ENCODE peak calls at places on chromosomes 11 and 22, in six cellular contexts. One of them, this sample, is unnamed.

GRCh38 chr22:49197500-49197899 is 630.2 kb downstream of the BRD1 start:
- DNase-seq in AG09309: no peak
- DNase-seq in CD4-positive, alpha-beta T cell: no peak
- DNase-seq in neural progenitor cell: peak
- DNase-seq in left ventricle myocardium inferior: no peak
- DNase-seq in GM13977: no peak
- DNase-seq in this sample: no peak

GRCh38 chr11:13836666-13837065 is 125.9 kb upstream of the SPON1 start:
- DNase-seq in neural progenitor cell: no peak
- DNase-seq in AG09309: no peak
- DNase-seq in left ventricle myocardium inferior: no peak
- DNase-seq in CD4-positive, alpha-beta T cell: no peak
- DNase-seq in GM13977: no peak
- DNase-seq in this sample: no peak

GRCh38 chr11:32006799-32007388 is 84.0 kb upstream of the RCN1 start:
- DNase-seq in CD4-positive, alpha-beta T cell: no peak
- DNase-seq in GM13977: peak
- DNase-seq in left ventricle myocardium inferior: no peak
- DNase-seq in AG09309: peak
- DNase-seq in neural progenitor cell: peak
- DNase-seq in this sample: no peak

GRCh38 chr11:2587976-2588748 is 111.6 kb downstream of the KCNQ1OT1 start:
- DNase-seq in CD4-positive, alpha-beta T cell: no peak
- DNase-seq in neural progenitor cell: no peak
- DNase-seq in AG09309: no peak
- DNase-seq in left ventricle myocardium inferior: peak
- DNase-seq in GM13977: no peak
- DNase-seq in this sample: no peak

GRCh38 chr22:21719024-21719423 is 16.6 kb downstream of the YPEL1 start:
- DNase-seq in AG09309: no peak
- DNase-seq in left ventricle myocardium inferior: no peak
- DNase-seq in neural progenitor cell: no peak
- DNase-seq in CD4-positive, alpha-beta T cell: no peak
- DNase-seq in GM13977: no peak
- DNase-seq in this sample: no peak

GRCh38 chr11:536841-537621 is at the start of gene LRRC56:
- DNase-seq in left ventricle myocardium inferior: peak
- DNase-seq in CD4-positive, alpha-beta T cell: peak
- DNase-seq in GM13977: peak
- DNase-seq in AG09309: no peak
- DNase-seq in neural progenitor cell: peak
- DNase-seq in this sample: peak

GRCh38 chr22:42714308-42714707 is 6.4 kb downstream of the A4GALT start:
- DNase-seq in left ventricle myocardium inferior: no peak
- DNase-seq in neural progenitor cell: no peak
- DNase-seq in AG09309: no peak
- DNase-seq in CD4-positive, alpha-beta T cell: no peak
- DNase-seq in GM13977: no peak
- DNase-seq in this sample: no peak

GRCh38 chr11:78666675-78667129 is 92.0 kb upstream of the NARS2 start:
- DNase-seq in GM13977: no peak
- DNase-seq in left ventricle myocardium inferior: no peak
- DNase-seq in neural progenitor cell: no peak
- DNase-seq in CD4-positive, alpha-beta T cell: no peak
- DNase-seq in AG09309: peak
- DNase-seq in this sample: no peak

GRCh38 chr22:50082961-50083461 is 2.2 kb downstream of the MLC1 start:
- DNase-seq in CD4-positive, alpha-beta T cell: no peak
- DNase-seq in neural progenitor cell: no peak
- DNase-seq in AG09309: no peak
- DNase-seq in left ventricle myocardium inferior: no peak
- DNase-seq in GM13977: no peak
- DNase-seq in this sample: no peak

GRCh38 chr11:61587541-61587941 is 6.7 kb upstream of the SYT7 start:
- DNase-seq in left ventricle myocardium inferior: peak
- DNase-seq in AG09309: no peak
- DNase-seq in neural progenitor cell: peak
- DNase-seq in CD4-positive, alpha-beta T cell: peak
- DNase-seq in GM13977: no peak
- DNase-seq in this sample: no peak

GRCh38 chr22:17896552-17896951 is 122.3 kb upstream of the BID start:
- DNase-seq in AG09309: no peak
- DNase-seq in left ventricle myocardium inferior: peak
- DNase-seq in GM13977: no peak
- DNase-seq in neural progenitor cell: peak
- DNase-seq in CD4-positive, alpha-beta T cell: no peak
- DNase-seq in this sample: no peak

GRCh38 chr11:89267660-89268302 is 90.1 kb downstream of the TYR start:
- DNase-seq in CD4-positive, alpha-beta T cell: no peak
- DNase-seq in AG09309: no peak
- DNase-seq in neural progenitor cell: no peak
- DNase-seq in left ventricle myocardium inferior: no peak
- DNase-seq in GM13977: no peak
- DNase-seq in this sample: no peak

GRCh38 chr11:10623797-10624761 is 55.6 kb upstream of the LYVE1 start:
- DNase-seq in GM13977: peak
- DNase-seq in neural progenitor cell: no peak
- DNase-seq in left ventricle myocardium inferior: no peak
- DNase-seq in CD4-positive, alpha-beta T cell: no peak
- DNase-seq in AG09309: no peak
- DNase-seq in this sample: no peak

GRCh38 chr11:77038825-77039326 is 4.7 kb downstream of the B3GNT6 start:
- DNase-seq in neural progenitor cell: no peak
- DNase-seq in left ventricle myocardium inferior: no peak
- DNase-seq in GM13977: peak
- DNase-seq in AG09309: no peak
- DNase-seq in CD4-positive, alpha-beta T cell: no peak
- DNase-seq in this sample: no peak

GRCh38 chr22:29172216-29172615 is 33.5 kb upstream of the EMID1 start:
- DNase-seq in GM13977: no peak
- DNase-seq in left ventricle myocardium inferior: no peak
- DNase-seq in CD4-positive, alpha-beta T cell: no peak
- DNase-seq in AG09309: no peak
- DNase-seq in neural progenitor cell: no peak
- DNase-seq in this sample: no peak

DNA sequence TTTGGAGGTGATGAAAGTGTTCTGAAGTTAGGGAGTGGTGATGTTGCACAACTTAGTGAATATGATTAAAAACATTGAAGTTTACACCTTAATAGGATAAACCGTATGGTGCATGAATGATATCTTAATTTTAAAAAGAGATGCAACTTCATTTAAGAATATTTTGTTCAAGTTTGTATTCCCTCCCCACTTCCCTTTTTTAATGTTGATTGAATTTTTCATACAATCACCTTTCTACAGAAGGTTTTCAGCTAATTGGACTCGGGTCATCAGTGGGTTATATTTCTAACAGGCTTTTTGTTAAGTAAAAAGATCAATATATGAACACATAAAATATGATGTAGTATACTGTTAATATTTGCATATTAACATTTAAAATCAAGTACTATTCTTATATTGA is 72.6 kb downstream of the DDIAS start:
- DNase-seq in GM13977: no peak
- DNase-seq in CD4-positive, alpha-beta T cell: no peak
- DNase-seq in AG09309: no peak
- DNase-seq in left ventricle myocardium inferior: no peak
- DNase-seq in neural progenitor cell: no peak
- DNase-seq in this sample: no peak
- TF ChIP-seq CTCF in GM13977: no peak
- TF ChIP-seq CTCF in CD4-positive, alpha-beta T cell: no peak
- TF ChIP-seq CTCF in AG09309: no peak
- TF ChIP-seq CTCF in left ventricle myocardium inferior: no peak
- TF ChIP-seq CTCF in neural progenitor cell: no peak
- TF ChIP-seq CTCF in this sample: no peak

DNA sequence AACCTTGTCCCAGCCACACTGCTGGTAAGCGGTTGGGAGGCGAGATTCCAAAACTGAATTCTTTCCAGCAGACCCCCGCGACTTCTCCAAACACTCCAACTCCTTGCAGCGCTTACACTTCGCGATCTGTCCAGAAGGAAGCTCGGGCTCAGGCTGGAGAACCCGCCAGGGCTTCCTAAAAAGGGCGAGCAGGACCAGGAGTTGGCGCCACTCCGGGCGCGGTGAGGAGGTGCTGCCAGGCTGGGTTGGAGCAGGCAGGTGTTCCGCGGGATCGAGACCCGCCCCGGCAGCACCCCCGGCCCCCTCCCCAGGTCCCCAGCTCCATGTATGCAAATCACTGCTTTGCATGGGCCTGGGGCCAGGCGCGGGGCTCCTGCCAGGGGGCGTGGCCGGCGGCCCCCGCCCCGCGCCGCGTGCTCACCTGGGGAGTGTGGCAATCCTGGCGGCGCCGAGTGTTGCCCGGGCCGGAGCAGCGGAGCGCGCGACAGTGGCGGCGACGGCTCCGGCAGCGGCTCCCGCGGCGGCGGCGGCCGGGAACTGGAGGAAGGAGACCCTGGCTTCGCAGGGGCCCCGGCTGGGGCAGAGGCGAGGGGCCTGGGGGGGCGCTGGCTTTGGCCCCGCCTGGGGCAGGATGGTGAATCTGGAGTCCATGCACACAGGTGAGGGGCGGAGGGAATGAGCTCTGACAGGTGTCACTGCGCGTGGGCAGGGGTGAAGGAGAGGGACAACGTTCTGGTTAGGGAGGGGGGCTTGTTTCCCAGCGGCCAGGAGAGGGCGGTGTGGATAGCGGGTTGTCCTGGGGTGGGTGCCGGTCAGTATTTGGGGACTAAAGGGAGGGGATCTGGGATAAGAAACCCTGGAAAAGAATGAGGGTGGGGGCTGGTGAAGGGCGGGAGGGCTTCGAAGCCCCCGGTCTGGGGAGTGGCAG is at the start of gene POU2F3:
- DNase-seq in GM13977: peak
- DNase-seq in neural progenitor cell: peak
- DNase-seq in CD4-positive, alpha-beta T cell: no peak
- DNase-seq in left ventricle myocardium inferior: no peak
- DNase-seq in AG09309: no peak
- DNase-seq in this sample: no peak
- TF ChIP-seq CTCF in GM13977: peak
- TF ChIP-seq CTCF in neural progenitor cell: peak
- TF ChIP-seq CTCF in CD4-positive, alpha-beta T cell: no peak
- TF ChIP-seq CTCF in left ventricle myocardium inferior: no peak
- TF ChIP-seq CTCF in AG09309: no peak
- TF ChIP-seq CTCF in this sample: no peak

GRCh38 chr11:69843529-69843921 is 24.3 kb upstream of the FGF3 start:
- DNase-seq in neural progenitor cell: no peak
- DNase-seq in GM13977: no peak
- DNase-seq in CD4-positive, alpha-beta T cell: no peak
- DNase-seq in AG09309: no peak
- DNase-seq in left ventricle myocardium inferior: no peak
- DNase-seq in this sample: no peak

GRCh38 chr11:69841170-69841858 is 22.1 kb upstream of the FGF3 start:
- DNase-seq in AG09309: no peak
- DNase-seq in left ventricle myocardium inferior: no peak
- DNase-seq in CD4-positive, alpha-beta T cell: no peak
- DNase-seq in neural progenitor cell: no peak
- DNase-seq in GM13977: no peak
- DNase-seq in this sample: no peak

GRCh38 chr11:69840371-69841169 is 21.4 kb upstream of the FGF3 start:
- DNase-seq in GM13977: no peak
- DNase-seq in neural progenitor cell: peak
- DNase-seq in left ventricle myocardium inferior: no peak
- DNase-seq in AG09309: no peak
- DNase-seq in CD4-positive, alpha-beta T cell: no peak
- DNase-seq in this sample: no peak

GRCh38 chr11:69842746-69843528 is 23.7 kb upstream of the FGF3 start:
- DNase-seq in neural progenitor cell: no peak
- DNase-seq in CD4-positive, alpha-beta T cell: no peak
- DNase-seq in GM13977: no peak
- DNase-seq in left ventricle myocardium inferior: no peak
- DNase-seq in AG09309: no peak
- DNase-seq in this sample: no peak

DNA sequence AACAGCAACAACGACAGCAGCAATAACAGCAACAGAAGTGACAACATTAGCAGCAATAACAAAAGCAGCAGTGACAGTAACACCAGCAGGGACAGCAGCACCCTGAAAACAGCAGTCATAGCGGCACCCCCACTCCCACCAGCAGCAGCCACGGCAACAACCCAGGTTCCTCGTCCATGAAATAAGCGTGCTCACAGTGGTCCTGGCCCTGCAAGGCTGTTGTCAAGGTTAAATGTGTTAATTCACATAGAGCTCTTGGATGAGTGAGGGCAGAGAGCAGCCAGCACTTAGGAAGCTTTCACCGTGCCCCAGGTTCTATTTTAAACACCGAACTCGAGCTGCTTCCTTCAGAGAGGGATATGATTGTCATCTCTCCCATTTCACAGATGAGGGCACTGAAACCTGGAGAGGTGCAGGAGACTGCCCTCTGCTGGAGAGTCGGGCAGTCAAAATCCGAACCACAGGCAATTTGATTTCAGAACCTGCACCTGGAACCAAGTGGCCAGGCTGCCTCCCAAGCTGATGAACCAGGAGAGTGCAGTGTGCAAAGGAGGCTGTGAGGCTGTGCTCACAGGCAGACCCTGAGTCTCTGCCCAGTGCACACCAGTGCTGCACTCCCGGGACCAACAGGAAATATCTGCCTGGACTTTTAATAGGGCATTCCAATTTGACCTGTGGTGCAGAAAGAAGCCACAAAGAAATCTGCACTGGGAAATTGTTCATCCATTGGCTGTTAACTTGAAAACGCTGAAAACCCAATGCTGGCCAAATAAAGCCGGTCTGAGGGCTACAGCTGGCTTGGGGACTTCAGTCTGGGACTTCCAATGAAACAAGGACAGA is 22.9 kb upstream of the FGF3 start:
- DNase-seq in neural progenitor cell: peak
- DNase-seq in AG09309: no peak
- DNase-seq in GM13977: no peak
- DNase-seq in left ventricle myocardium inferior: no peak
- DNase-seq in CD4-positive, alpha-beta T cell: no peak
- DNase-seq in this sample: no peak
- TF ChIP-seq CTCF in neural progenitor cell: peak
- TF ChIP-seq CTCF in AG09309: peak
- TF ChIP-seq CTCF in GM13977: peak
- TF ChIP-seq CTCF in left ventricle myocardium inferior: peak
- TF ChIP-seq CTCF in CD4-positive, alpha-beta T cell: peak
- TF ChIP-seq CTCF in this sample: no peak

GRCh38 chr11:17519031-17519430 is 25.2 kb downstream of the USH1C start:
- DNase-seq in left ventricle myocardium inferior: no peak
- DNase-seq in GM13977: no peak
- DNase-seq in AG09309: no peak
- DNase-seq in CD4-positive, alpha-beta T cell: no peak
- DNase-seq in neural progenitor cell: no peak
- DNase-seq in this sample: no peak

GRCh38 chr11:17518366-17518765 is 25.9 kb downstream of the USH1C start:
- DNase-seq in neural progenitor cell: no peak
- DNase-seq in AG09309: no peak
- DNase-seq in GM13977: no peak
- DNase-seq in left ventricle myocardium inferior: no peak
- DNase-seq in CD4-positive, alpha-beta T cell: no peak
- DNase-seq in this sample: no peak

GRCh38 chr11:17515443-17516176 is 28.6 kb downstream of the USH1C start:
- DNase-seq in AG09309: no peak
- DNase-seq in neural progenitor cell: no peak
- DNase-seq in CD4-positive, alpha-beta T cell: no peak
- DNase-seq in GM13977: no peak
- DNase-seq in left ventricle myocardium inferior: no peak
- DNase-seq in this sample: no peak

GRCh38 chr11:17516551-17517150 is 27.6 kb downstream of the USH1C start:
- DNase-seq in GM13977: no peak
- DNase-seq in AG09309: no peak
- DNase-seq in CD4-positive, alpha-beta T cell: no peak
- DNase-seq in neural progenitor cell: no peak
- DNase-seq in left ventricle myocardium inferior: no peak
- DNase-seq in this sample: no peak

GRCh38 chr11:17517186-17517585 is 27.0 kb downstream of the USH1C start:
- DNase-seq in neural progenitor cell: no peak
- DNase-seq in GM13977: no peak
- DNase-seq in AG09309: no peak
- DNase-seq in left ventricle myocardium inferior: no peak
- DNase-seq in CD4-positive, alpha-beta T cell: no peak
- DNase-seq in this sample: no peak
- TF ChIP-seq CTCF in neural progenitor cell: no peak
- TF ChIP-seq CTCF in GM13977: no peak
- TF ChIP-seq CTCF in AG09309: no peak
- TF ChIP-seq CTCF in left ventricle myocardium inferior: no peak
- TF ChIP-seq CTCF in CD4-positive, alpha-beta T cell: no peak
- TF ChIP-seq CTCF in this sample: no peak